ENCODE peak calls at places on chromosome 10, in six cellular contexts. One of them, this sample, is unnamed.

GRCh38 chr10:48358162-48358561 is 51.7 kb downstream of the MAPK8 start:
- DNase-seq in stimulated activated CD4-positive, alpha-beta T cell treated with anti-CD3 and anti-CD28 coated beads, Interleukin-1b, Interleukin-23, amount 100 ng/mL, for 4 hours: no peak
- DNase-seq in ELR: no peak
- DNase-seq in right cardiac atrium: no peak
- DNase-seq in NCI-H146: no peak
- DNase-seq in heart right ventricle: no peak
- DNase-seq in this sample: no peak

GRCh38 chr10:34751272-34751671 is 63.8 kb downstream of the PARD3 start:
- DNase-seq in stimulated activated CD4-positive, alpha-beta T cell treated with anti-CD3 and anti-CD28 coated beads, Interleukin-1b, Interleukin-23, amount 100 ng/mL, for 4 hours: no peak
- DNase-seq in ELR: no peak
- DNase-seq in right cardiac atrium: no peak
- DNase-seq in NCI-H146: no peak
- DNase-seq in heart right ventricle: no peak
- DNase-seq in this sample: no peak

GRCh38 chr10:122997864-122998263 is 10.7 kb downstream of the IKZF5 start:
- DNase-seq in stimulated activated CD4-positive, alpha-beta T cell treated with anti-CD3 and anti-CD28 coated beads, Interleukin-1b, Interleukin-23, amount 100 ng/mL, for 4 hours: no peak
- DNase-seq in ELR: no peak
- DNase-seq in right cardiac atrium: no peak
- DNase-seq in NCI-H146: no peak
- DNase-seq in heart right ventricle: no peak
- DNase-seq in this sample: no peak

GRCh38 chr10:26025500-26025899 is 91.5 kb downstream of the MYO3A start:
- DNase-seq in stimulated activated CD4-positive, alpha-beta T cell treated with anti-CD3 and anti-CD28 coated beads, Interleukin-1b, Interleukin-23, amount 100 ng/mL, for 4 hours: no peak
- DNase-seq in ELR: no peak
- DNase-seq in right cardiac atrium: no peak
- DNase-seq in NCI-H146: peak; percentile 52
- DNase-seq in heart right ventricle: no peak
- DNase-seq in this sample: no peak

GRCh38 chr10:79113827-79114226 is 45.1 kb downstream of the ZMIZ1 start:
- DNase-seq in stimulated activated CD4-positive, alpha-beta T cell treated with anti-CD3 and anti-CD28 coated beads, Interleukin-1b, Interleukin-23, amount 100 ng/mL, for 4 hours: no peak
- DNase-seq in ELR: no peak
- DNase-seq in right cardiac atrium: no peak
- DNase-seq in NCI-H146: no peak
- DNase-seq in heart right ventricle: no peak
- DNase-seq in this sample: no peak

GRCh38 chr10:114684085-114684821 is 26.2 kb upstream of the ABLIM1 start:
- DNase-seq in stimulated activated CD4-positive, alpha-beta T cell treated with anti-CD3 and anti-CD28 coated beads, Interleukin-1b, Interleukin-23, amount 100 ng/mL, for 4 hours: no peak
- DNase-seq in ELR: no peak
- DNase-seq in right cardiac atrium: peak; percentile 91
- DNase-seq in NCI-H146: no peak
- DNase-seq in heart right ventricle: peak; percentile 63
- DNase-seq in this sample: no peak

GRCh38 chr10:99329238-99329890 is at the start of gene CNNM1:
- DNase-seq in stimulated activated CD4-positive, alpha-beta T cell treated with anti-CD3 and anti-CD28 coated beads, Interleukin-1b, Interleukin-23, amount 100 ng/mL, for 4 hours: peak; percentile 34
- DNase-seq in ELR: peak; percentile 59
- DNase-seq in right cardiac atrium: peak; percentile 56
- DNase-seq in NCI-H146: peak; percentile 48
- DNase-seq in heart right ventricle: peak; percentile 13
- DNase-seq in this sample: peak; percentile 85

GRCh38 chr10:104584541-104584940 is 56.5 kb upstream of the SORCS3 start:
- DNase-seq in stimulated activated CD4-positive, alpha-beta T cell treated with anti-CD3 and anti-CD28 coated beads, Interleukin-1b, Interleukin-23, amount 100 ng/mL, for 4 hours: no peak
- DNase-seq in ELR: no peak
- DNase-seq in right cardiac atrium: no peak
- DNase-seq in NCI-H146: no peak
- DNase-seq in heart right ventricle: no peak
- DNase-seq in this sample: no peak

GRCh38 chr10:102633282-102633681 is 11.0 kb upstream of the TRIM8 start:
- DNase-seq in stimulated activated CD4-positive, alpha-beta T cell treated with anti-CD3 and anti-CD28 coated beads, Interleukin-1b, Interleukin-23, amount 100 ng/mL, for 4 hours: no peak
- DNase-seq in ELR: peak; percentile 87
- DNase-seq in right cardiac atrium: peak; percentile 82
- DNase-seq in NCI-H146: no peak
- DNase-seq in heart right ventricle: no peak
- DNase-seq in this sample: peak; percentile 28

GRCh38 chr10:63738410-63738809 is 217.2 kb downstream of the REEP3 start:
- DNase-seq in stimulated activated CD4-positive, alpha-beta T cell treated with anti-CD3 and anti-CD28 coated beads, Interleukin-1b, Interleukin-23, amount 100 ng/mL, for 4 hours: no peak
- DNase-seq in ELR: peak; percentile 77
- DNase-seq in right cardiac atrium: no peak
- DNase-seq in NCI-H146: no peak
- DNase-seq in heart right ventricle: no peak
- DNase-seq in this sample: no peak

GRCh38 chr10:12214763-12215218 is 18.8 kb downstream of the CDC123 start:
- DNase-seq in stimulated activated CD4-positive, alpha-beta T cell treated with anti-CD3 and anti-CD28 coated beads, Interleukin-1b, Interleukin-23, amount 100 ng/mL, for 4 hours: no peak
- DNase-seq in ELR: peak; percentile 71
- DNase-seq in right cardiac atrium: no peak
- DNase-seq in NCI-H146: peak; percentile 74
- DNase-seq in heart right ventricle: no peak
- DNase-seq in this sample: peak; percentile 12

GRCh38 chr10:78559514-78560392 is 509.0 kb upstream of the ZMIZ1 start:
- DNase-seq in stimulated activated CD4-positive, alpha-beta T cell treated with anti-CD3 and anti-CD28 coated beads, Interleukin-1b, Interleukin-23, amount 100 ng/mL, for 4 hours: no peak
- DNase-seq in ELR: no peak
- DNase-seq in right cardiac atrium: no peak
- DNase-seq in NCI-H146: peak; percentile 98
- DNase-seq in heart right ventricle: no peak
- DNase-seq in this sample: peak; percentile 65

GRCh38 chr10:113026679-113027078 is 76.6 kb downstream of the TCF7L2 start:
- DNase-seq in stimulated activated CD4-positive, alpha-beta T cell treated with anti-CD3 and anti-CD28 coated beads, Interleukin-1b, Interleukin-23, amount 100 ng/mL, for 4 hours: no peak
- DNase-seq in ELR: no peak
- DNase-seq in right cardiac atrium: no peak
- DNase-seq in NCI-H146: no peak
- DNase-seq in heart right ventricle: no peak
- DNase-seq in this sample: no peak

GRCh38 chr10:69123306-69123746 is 652 bp upstream of the VPS26A start:
- DNase-seq in stimulated activated CD4-positive, alpha-beta T cell treated with anti-CD3 and anti-CD28 coated beads, Interleukin-1b, Interleukin-23, amount 100 ng/mL, for 4 hours: no peak
- DNase-seq in ELR: peak; percentile 83
- DNase-seq in right cardiac atrium: peak; percentile 84
- DNase-seq in NCI-H146: peak; percentile 61
- DNase-seq in heart right ventricle: no peak
- DNase-seq in this sample: no peak

GRCh38 chr10:15325243-15326002 is 45.7 kb downstream of the FAM171A1 start:
- DNase-seq in stimulated activated CD4-positive, alpha-beta T cell treated with anti-CD3 and anti-CD28 coated beads, Interleukin-1b, Interleukin-23, amount 100 ng/mL, for 4 hours: no peak
- DNase-seq in ELR: peak; percentile 90
- DNase-seq in right cardiac atrium: no peak
- DNase-seq in NCI-H146: no peak
- DNase-seq in heart right ventricle: no peak
- DNase-seq in this sample: no peak

GRCh38 chr10:93384006-93384405 is 98.1 kb downstream of the MYOF start:
- DNase-seq in stimulated activated CD4-positive, alpha-beta T cell treated with anti-CD3 and anti-CD28 coated beads, Interleukin-1b, Interleukin-23, amount 100 ng/mL, for 4 hours: no peak
- DNase-seq in ELR: peak; percentile 96
- DNase-seq in right cardiac atrium: peak; percentile 24
- DNase-seq in NCI-H146: peak; percentile 57
- DNase-seq in heart right ventricle: no peak
- DNase-seq in this sample: no peak

GRCh38 chr10:125080984-125081383 is 79.4 kb downstream of the CTBP2 start:
- DNase-seq in stimulated activated CD4-positive, alpha-beta T cell treated with anti-CD3 and anti-CD28 coated beads, Interleukin-1b, Interleukin-23, amount 100 ng/mL, for 4 hours: no peak
- DNase-seq in ELR: no peak
- DNase-seq in right cardiac atrium: no peak
- DNase-seq in NCI-H146: no peak
- DNase-seq in heart right ventricle: no peak
- DNase-seq in this sample: no peak

GRCh38 chr10:22344204-22344603 is 1.1 kb upstream of the SPAG6 start:
- DNase-seq in stimulated activated CD4-positive, alpha-beta T cell treated with anti-CD3 and anti-CD28 coated beads, Interleukin-1b, Interleukin-23, amount 100 ng/mL, for 4 hours: no peak
- DNase-seq in ELR: no peak
- DNase-seq in right cardiac atrium: no peak
- DNase-seq in NCI-H146: no peak
- DNase-seq in heart right ventricle: no peak
- DNase-seq in this sample: no peak

GRCh38 chr10:132551093-132551807 is 13.7 kb downstream of the INPP5A start:
- DNase-seq in stimulated activated CD4-positive, alpha-beta T cell treated with anti-CD3 and anti-CD28 coated beads, Interleukin-1b, Interleukin-23, amount 100 ng/mL, for 4 hours: no peak
- DNase-seq in ELR: no peak
- DNase-seq in right cardiac atrium: no peak
- DNase-seq in NCI-H146: no peak
- DNase-seq in heart right ventricle: no peak
- DNase-seq in this sample: no peak